ENCODE peak calls at places on chromosomes 12 and 14, in eight cellular contexts. P is astrocyte; L is fibroblast of lung; D is HepG2; O is heart left ventricle; Z is trophoblast cell; M is effector memory CD4-positive, alpha-beta T cell; X is ovary. V is an unnamed sample.

GRCh38 chr14:46920542-46920941 is 269.0 kb upstream of the RPL10L start:
- DNase-seq in P (no peak), L (no peak), D (no peak), O (no peak), Z (no peak), M (no peak), X (no peak), V (no peak)

GRCh38 chr14:74645244-74645643 is 33.2 kb upstream of the LTBP2 start:
- DNase-seq in P (no peak), L (no peak), D (no peak), O (no peak), Z (no peak), M (no peak), X (no peak), V (no peak)

GRCh38 chr12:56007892-56008471 is 10.9 kb downstream of the SUOX start:
- DNase-seq in P (no peak), L (peak; percentile 10), D (no peak), O (no peak), Z (no peak), M (no peak), X (no peak), V (peak; percentile 31)

GRCh38 chr14:53412819-53413664 is 259.9 kb upstream of the DDHD1 start:
- DNase-seq in P (no peak), L (no peak), D (peak; percentile 30), O (no peak), Z (peak; percentile 47), M (no peak), X (no peak), V (no peak)

GRCh38 chr12:83827860-83828259 is 1084.7 kb downstream of the SLC6A15 start:
- DNase-seq in P (no peak), L (no peak), D (no peak), O (no peak), Z (no peak), M (no peak), X (no peak), V (no peak)

GRCh38 chr12:109697270-109697553 is 16.4 kb upstream of the FAM222A start:
- DNase-seq in P (no peak), L (no peak), D (no peak), O (no peak), Z (no peak), M (no peak), X (no peak), V (no peak)

GRCh38 chr14:30882431-30882830 is 8.1 kb downstream of the COCH start:
- DNase-seq in P (no peak), L (no peak), D (no peak), O (no peak), Z (peak; percentile 9), M (no peak), X (no peak), V (no peak)

GRCh38 chr14:101953151-101953550 is 11.2 kb upstream of the DYNC1H1 start:
- DNase-seq in P (no peak), L (no peak), D (no peak), O (no peak), Z (no peak), M (no peak), X (no peak), V (no peak)

GRCh38 chr12:12282761-12283160 is 15.9 kb upstream of the LRP6 start:
- DNase-seq in P (peak; percentile 89), L (peak; percentile 90), D (no peak), O (no peak), Z (peak; percentile 66), M (no peak), X (no peak), V (no peak)

GRCh38 chr12:123126294-123127144 is 24.4 kb downstream of the PITPNM2 start:
- DNase-seq in P (peak; percentile 99), L (peak; percentile 99), D (peak; percentile 83), O (peak; percentile 66), Z (peak; percentile 94), M (no peak), X (peak; percentile 63), V (no peak)

GRCh38 chr14:95294834-95295599 is 24.7 kb downstream of the CLMN start:
- DNase-seq in P (peak; percentile 29), L (peak; percentile 42), D (peak; percentile 39), O (no peak), Z (no peak), M (no peak), X (no peak), V (no peak)

GRCh38 chr14:22898302-22898894 is 15.4 kb downstream of the REM2 start:
- DNase-seq in P (peak; percentile 76), L (peak; percentile 83), D (no peak), O (no peak), Z (peak; percentile 76), M (no peak), X (no peak), V (no peak)

GRCh38 chr12:117733292-117733805 is 235.4 kb downstream of the KSR2 start:
- DNase-seq in P (no peak), L (no peak), D (no peak), O (no peak), Z (no peak), M (no peak), X (no peak), V (no peak)

GRCh38 chr14:95289323-95290010 is 30.2 kb downstream of the CLMN start:
- DNase-seq in P (no peak), L (no peak), D (no peak), O (no peak), Z (no peak), M (no peak), X (no peak), V (no peak)

GRCh38 chr14:65000868-65001600 is 14.3 kb downstream of the FNTB start:
- DNase-seq in P (peak; percentile 79), L (peak; percentile 83), D (no peak), O (no peak), Z (peak; percentile 94), M (no peak), X (no peak), V (no peak)

GRCh38 chr12:8455281-8455680 is 481 bp upstream of the CLEC6A start:
- DNase-seq in P (no peak), L (no peak), D (no peak), O (no peak), Z (peak; percentile 20), M (no peak), X (no peak), V (no peak)

GRCh38 chr14:97977711-97978261 is 1180.6 kb downstream of the VRK1 start:
- DNase-seq in P (peak; percentile 17), L (peak; percentile 45), D (no peak), O (peak; percentile 88), Z (no peak), M (peak; percentile 45), X (peak; percentile 87), V (peak; percentile 46)

GRCh38 chr12:89208661-89209096 is 143.6 kb downstream of the DUSP6 start:
- DNase-seq in P (no peak), L (no peak), D (no peak), O (no peak), Z (no peak), M (no peak), X (no peak), V (no peak)

GRCh38 chr14:79197516-79197915 is 1013.8 kb downstream of the DIO2 start:
- DNase-seq in P (peak; percentile 17), L (peak; percentile 29), D (no peak), O (no peak), Z (no peak), M (no peak), X (no peak), V (no peak)

GRCh38 chr12:1591543-1591942 is 2.8 kb downstream of the FBXL14 start:
- DNase-seq in P (no peak), L (peak; percentile 58), D (no peak), O (no peak), Z (no peak), M (no peak), X (no peak), V (no peak)
- H3K4me3 ChIP-seq in P (peak overlapping the region; percentile 56), L (peak overlapping the region; percentile 40), D (no peak overlapping the region), O (peak overlapping the region; percentile 79), Z (no peak overlapping the region), M (peak overlapping the region; percentile 40), X (peak overlapping the region; percentile 17), V (peak overlapping the region; percentile 32)

GRCh38 chr12:124436366-124436765 is 131.0 kb downstream of the NCOR2 start:
- DNase-seq in P (no peak), L (no peak), D (no peak), O (no peak), Z (no peak), M (no peak), X (no peak), V (no peak)

GRCh38 chr12:124434364-124434763 is 133.0 kb downstream of the NCOR2 start:
- DNase-seq in P (no peak), L (no peak), D (no peak), O (no peak), Z (no peak), M (no peak), X (no peak), V (no peak)

GRCh38 chr12:124437121-124437520 is 130.3 kb downstream of the NCOR2 start:
- DNase-seq in P (no peak), L (no peak), D (no peak), O (no peak), Z (no peak), M (no peak), X (no peak), V (no peak)

GRCh38 chr12:124434951-124435805 is 132.2 kb downstream of the NCOR2 start:
- DNase-seq in P (no peak), L (no peak), D (no peak), O (no peak), Z (no peak), M (no peak), X (no peak), V (no peak)

GRCh38 chr12:124435806-124436345 is 131.5 kb downstream of the NCOR2 start:
- DNase-seq in P (no peak), L (no peak), D (no peak), O (no peak), Z (no peak), M (no peak), X (no peak), V (no peak)
- H3K27ac ChIP-seq in P (no peak overlapping the region), L (no peak overlapping the region), D (no peak overlapping the region), O (no peak overlapping the region), Z (no peak overlapping the region), M (no peak overlapping the region), X (no peak overlapping the region), V (no peak overlapping the region)

GRCh38 chr12:71157601-71158233 is at the start of gene TSPAN8:
- DNase-seq in P (no peak), L (no peak), D (peak; percentile 64), O (no peak), Z (no peak), M (no peak), X (no peak), V (no peak)
- H3K4me3 ChIP-seq in P (no peak within 1 kb of the TSS), L (no peak within 1 kb of the TSS), D (no peak within 1 kb of the TSS), O (no peak within 1 kb of the TSS), Z (no peak within 1 kb of the TSS), M (no peak within 1 kb of the TSS), X (peak within 1 kb of the TSS; percentile 11), V (no peak within 1 kb of the TSS)

DNA sequence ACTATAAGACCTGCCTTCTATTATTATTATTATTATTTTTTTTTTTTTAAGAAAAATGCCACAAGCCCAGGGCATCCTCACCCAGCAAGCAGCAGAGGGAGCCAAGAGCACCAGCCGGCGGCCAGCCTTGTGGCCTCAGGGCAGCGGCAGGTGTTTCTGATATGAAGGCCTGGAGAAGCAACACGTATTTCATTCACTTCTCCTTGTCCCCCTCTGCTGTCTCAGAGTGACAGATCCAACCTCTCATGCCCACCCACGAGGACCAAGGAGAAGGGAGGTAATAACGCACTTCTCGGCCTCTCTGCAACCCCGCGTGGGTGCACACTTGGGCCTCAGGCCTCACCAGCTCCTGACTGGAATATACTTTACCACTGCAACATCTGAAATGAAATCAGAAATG is 25.4 kb downstream of the CDC42BPB start:
- DNase-seq in P (no peak), L (no peak), D (no peak), O (no peak), Z (peak; percentile 52), M (no peak), X (no peak), V (no peak)
- H3K27ac ChIP-seq in P (no peak overlapping the region), L (no peak overlapping the region), D (no peak overlapping the region), O (no peak overlapping the region), Z (no peak overlapping the region), M (no peak overlapping the region), X (no peak overlapping the region), V (no peak overlapping the region)